ENCODE peak calls at places on chromosomes 1 and 21, in nine cellular contexts. Z is GM23248, O is epithelial cell of esophagus, X is right cardiac atrium, L is suprapubic skin, G is IMR-90, Y is esophagus muscularis mucosa, W is choroid plexus epithelial cell, N is small intestine. K is an unnamed sample.

GRCh38 chr1:159229896-159230295 is 25.2 kb downstream of the ACKR1 start:
- DNase-seq in G (no peak), Y (no peak), N (no peak), O (no peak), Z (no peak), L (no peak), W (no peak), X (no peak), K (no peak)

GRCh38 chr1:97114842-97115241 is 393.3 kb downstream of the PTBP2 start:
- DNase-seq in N (no peak), O (no peak), Y (no peak), W (no peak), X (no peak), Z (no peak), G (no peak), L (no peak), K (no peak)

GRCh38 chr1:10973552-10973951 is 38.9 kb upstream of the TARDBP start:
- DNase-seq in Z (peak), N (no peak), Y (no peak), G (no peak), O (no peak), L (no peak), X (peak), W (no peak), K (peak)

GRCh38 chr1:65992160-65993046 is 199.7 kb downstream of the PDE4B start:
- DNase-seq in L (no peak), Y (no peak), G (no peak), Z (no peak), X (peak), N (no peak), O (no peak), W (no peak), K (peak)

GRCh38 chr1:181551249-181551648 is 67.9 kb downstream of the CACNA1E start:
- DNase-seq in O (no peak), W (no peak), Z (no peak), G (no peak), L (no peak), X (no peak), N (no peak), Y (no peak), K (no peak)

GRCh38 chr1:54543729-54544496 is 4.1 kb upstream of the ACOT11 start:
- DNase-seq in G (peak), W (peak), N (no peak), O (peak), Y (no peak), X (no peak), Z (peak), L (peak), K (peak)

GRCh38 chr1:221394011-221394544 is 347.8 kb downstream of the DUSP10 start:
- DNase-seq in O (peak), Z (peak), G (peak), L (no peak), W (peak), X (no peak), N (no peak), Y (no peak), K (peak)

GRCh38 chr1:70331962-70332361 is 22.6 kb downstream of the ANKRD13C start:
- DNase-seq in L (no peak), W (peak), Y (no peak), N (no peak), O (peak), G (no peak), X (no peak), Z (peak), K (no peak)

GRCh38 chr1:48222501-48223242 is at the start of gene SLC5A9:
- DNase-seq in N (peak), W (no peak), Z (no peak), L (no peak), X (no peak), O (no peak), Y (no peak), G (no peak), K (no peak)

GRCh38 chr1:17673335-17674075 is 81.6 kb upstream of the ACTL8 start:
- DNase-seq in Z (peak), N (no peak), Y (no peak), W (no peak), L (no peak), O (no peak), G (no peak), X (peak), K (no peak)

DNA sequence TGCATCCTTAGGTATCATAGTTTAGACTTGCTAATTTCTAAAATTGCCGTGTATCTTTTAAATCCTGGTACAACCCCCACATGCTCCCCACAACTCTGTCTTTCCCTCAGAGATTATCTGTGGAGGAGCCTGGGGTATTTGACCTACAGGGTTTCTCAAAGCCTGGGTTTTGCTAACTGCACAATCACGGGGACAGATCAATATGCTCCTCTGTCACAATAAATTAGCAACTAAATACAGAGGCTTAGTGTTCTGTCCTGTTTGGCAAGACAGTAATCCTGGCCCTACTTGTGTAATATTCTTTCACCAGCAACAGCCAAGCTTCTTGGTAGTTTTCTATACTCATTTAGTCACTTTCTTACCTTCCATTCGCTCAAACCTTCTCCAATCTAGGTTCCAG is 8.5 kb downstream of the ECHDC2 start:
- DNase-seq in Y (no peak), W (no peak), L (no peak), N (no peak), Z (no peak), X (no peak), G (no peak), O (no peak), K (no peak)
- H3K4me3 ChIP-seq in Y (no peak), W (no peak), L (no peak), N (no peak), Z (no peak), X (no peak), G (no peak), O (no peak), K (no peak)

GRCh38 chr1:153880962-153881361 is 41.8 kb downstream of the GATAD2B start:
- DNase-seq in Y (peak), N (peak), X (peak), W (peak), L (peak), O (peak), Z (peak), G (peak), K (peak)
- H3K4me3 ChIP-seq in Y (peak), N (no peak), X (no peak), W (peak), L (peak), O (no peak), Z (peak), G (peak), K (peak)

GRCh38 chr1:164754088-164754600 is 195.2 kb downstream of the PBX1 start:
- DNase-seq in Z (peak), X (peak), Y (no peak), L (no peak), W (no peak), G (peak), N (no peak), O (peak), K (peak)

GRCh38 chr1:164757627-164758026 is 198.6 kb downstream of the PBX1 start:
- DNase-seq in Z (no peak), Y (no peak), N (no peak), O (no peak), W (no peak), X (no peak), G (no peak), L (no peak), K (no peak)

GRCh38 chr1:164756741-164757140 is 197.8 kb downstream of the PBX1 start:
- DNase-seq in N (no peak), L (no peak), Y (no peak), G (peak), X (no peak), O (no peak), W (no peak), Z (no peak), K (no peak)

GRCh38 chr1:164755674-164756073 is 196.7 kb downstream of the PBX1 start:
- DNase-seq in X (peak), Z (no peak), L (no peak), G (no peak), N (no peak), Y (no peak), W (no peak), O (no peak), K (no peak)

DNA sequence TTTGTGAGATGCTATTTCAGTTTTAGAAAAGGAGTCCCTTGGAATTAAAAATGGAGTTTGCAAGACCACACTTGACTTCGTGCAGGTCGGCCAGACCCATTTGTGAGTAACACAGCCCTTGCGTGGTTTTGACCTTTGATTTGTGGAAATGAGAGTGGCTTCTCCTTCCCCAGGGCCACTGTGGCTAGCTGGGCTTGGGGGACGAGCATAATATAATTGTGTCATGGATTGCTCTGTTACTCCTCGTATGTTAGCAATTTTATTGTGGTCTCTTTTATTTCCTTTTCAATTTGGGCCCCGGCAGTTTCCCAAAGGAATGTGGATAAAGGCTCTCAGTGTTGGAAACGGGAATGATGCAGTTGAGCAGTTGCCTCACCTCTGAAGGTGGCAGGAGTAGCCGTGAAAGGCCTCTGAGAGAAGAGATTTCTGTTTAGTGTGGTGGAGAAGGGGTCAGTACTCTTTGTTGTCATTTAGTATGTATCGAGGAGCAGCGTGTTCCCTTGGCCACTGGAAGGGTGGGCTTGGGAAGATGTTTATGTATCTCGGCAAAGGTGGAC is 194.6 kb downstream of the PBX1 start:
- DNase-seq in G (no peak), X (no peak), W (no peak), N (no peak), L (no peak), Y (no peak), O (no peak), Z (peak), K (peak)
- H3K4me3 ChIP-seq in G (no peak), X (peak), W (no peak), N (no peak), L (peak), Y (peak), O (no peak), Z (peak), K (no peak)

DNA sequence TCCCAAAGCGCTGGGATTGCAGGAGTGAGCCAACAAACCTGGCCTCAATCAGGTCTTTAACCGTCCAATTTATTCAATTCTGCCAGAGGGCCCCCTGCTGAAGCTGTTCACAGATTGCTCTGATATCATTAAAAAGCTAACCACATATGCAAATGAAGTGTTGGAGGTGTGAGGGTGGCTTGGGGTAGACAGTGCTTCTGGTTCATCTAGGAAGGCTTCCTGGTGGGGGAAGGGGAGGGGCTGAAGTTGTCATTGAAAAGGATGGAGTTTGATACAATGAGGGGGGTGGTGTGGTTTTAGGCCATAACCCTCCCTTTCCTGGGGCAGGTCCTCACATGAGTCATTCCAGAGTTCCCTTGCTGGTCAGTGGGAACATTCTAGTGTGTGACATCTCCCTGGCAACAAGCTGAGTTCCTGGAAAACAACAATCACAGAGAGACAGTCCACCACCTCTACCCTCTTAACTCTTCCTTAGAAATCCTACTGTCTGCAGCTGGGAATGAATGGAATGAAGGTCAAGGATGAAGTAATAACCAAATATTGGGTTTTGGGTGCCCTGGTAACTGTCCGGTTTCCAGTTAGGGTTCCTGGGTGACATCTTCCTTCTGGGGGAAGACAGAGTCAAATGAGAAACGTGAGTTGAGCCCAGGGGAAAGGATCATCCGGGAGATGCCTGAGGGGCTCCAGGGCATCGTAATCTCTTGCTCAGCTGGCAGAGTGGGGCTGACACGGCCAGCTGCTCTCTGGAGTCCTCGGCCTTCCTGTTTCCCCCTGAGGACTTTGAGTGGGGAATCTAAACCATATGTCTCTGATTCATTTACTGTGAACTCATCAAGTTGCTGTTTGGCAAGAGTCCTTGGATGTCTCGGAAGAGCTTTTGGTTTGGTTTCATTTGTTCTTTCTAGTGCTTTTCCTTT is 32.2 kb downstream of the BATF3 start:
- DNase-seq in W (peak), N (no peak), O (peak), Y (no peak), Z (peak), X (no peak), L (no peak), G (peak), K (peak)
- H3K4me3 ChIP-seq in W (peak), N (no peak), O (no peak), Y (no peak), Z (peak), X (no peak), L (peak), G (peak), K (peak)

GRCh38 chr1:26529405-26529654 is 231 bp upstream of the RPS6KA1 start:
- DNase-seq in N (peak), Y (no peak), Z (no peak), G (no peak), O (no peak), W (no peak), X (no peak), L (no peak), K (no peak)
- H3K4me3 ChIP-seq in N (peak), Y (peak), Z (peak), G (peak), O (peak), W (peak), X (peak), L (peak), K (peak)

GRCh38 chr21:43866233-43866632 is 1.2 kb downstream of the AGPAT3 start:
- DNase-seq in L (no peak), X (peak), N (peak), W (peak), Z (peak), Y (no peak), G (peak), O (peak), K (peak)
- H3K4me3 ChIP-seq in L (peak), X (peak), N (peak), W (peak), Z (peak), Y (peak), G (peak), O (peak), K (peak)

GRCh38 chr1:42955311-42956063 is 3.2 kb downstream of the SLC2A1 start:
- DNase-seq in L (no peak), Z (no peak), X (no peak), O (no peak), G (no peak), Y (no peak), N (no peak), W (no peak), K (no peak)

GRCh38 chr1:42952353-42953001 is 6.2 kb downstream of the SLC2A1 start:
- DNase-seq in L (no peak), Y (no peak), W (peak), G (no peak), X (no peak), N (no peak), Z (no peak), O (peak), K (no peak)

GRCh38 chr1:42951588-42951987 is 7.1 kb downstream of the SLC2A1 start:
- DNase-seq in N (no peak), G (no peak), L (no peak), X (no peak), O (no peak), Z (no peak), Y (no peak), W (no peak), K (no peak)

GRCh38 chr1:42956739-42957138 is 1.9 kb downstream of the SLC2A1 start:
- DNase-seq in L (no peak), O (no peak), N (no peak), Y (no peak), G (no peak), W (no peak), Z (no peak), X (no peak), K (no peak)

DNA sequence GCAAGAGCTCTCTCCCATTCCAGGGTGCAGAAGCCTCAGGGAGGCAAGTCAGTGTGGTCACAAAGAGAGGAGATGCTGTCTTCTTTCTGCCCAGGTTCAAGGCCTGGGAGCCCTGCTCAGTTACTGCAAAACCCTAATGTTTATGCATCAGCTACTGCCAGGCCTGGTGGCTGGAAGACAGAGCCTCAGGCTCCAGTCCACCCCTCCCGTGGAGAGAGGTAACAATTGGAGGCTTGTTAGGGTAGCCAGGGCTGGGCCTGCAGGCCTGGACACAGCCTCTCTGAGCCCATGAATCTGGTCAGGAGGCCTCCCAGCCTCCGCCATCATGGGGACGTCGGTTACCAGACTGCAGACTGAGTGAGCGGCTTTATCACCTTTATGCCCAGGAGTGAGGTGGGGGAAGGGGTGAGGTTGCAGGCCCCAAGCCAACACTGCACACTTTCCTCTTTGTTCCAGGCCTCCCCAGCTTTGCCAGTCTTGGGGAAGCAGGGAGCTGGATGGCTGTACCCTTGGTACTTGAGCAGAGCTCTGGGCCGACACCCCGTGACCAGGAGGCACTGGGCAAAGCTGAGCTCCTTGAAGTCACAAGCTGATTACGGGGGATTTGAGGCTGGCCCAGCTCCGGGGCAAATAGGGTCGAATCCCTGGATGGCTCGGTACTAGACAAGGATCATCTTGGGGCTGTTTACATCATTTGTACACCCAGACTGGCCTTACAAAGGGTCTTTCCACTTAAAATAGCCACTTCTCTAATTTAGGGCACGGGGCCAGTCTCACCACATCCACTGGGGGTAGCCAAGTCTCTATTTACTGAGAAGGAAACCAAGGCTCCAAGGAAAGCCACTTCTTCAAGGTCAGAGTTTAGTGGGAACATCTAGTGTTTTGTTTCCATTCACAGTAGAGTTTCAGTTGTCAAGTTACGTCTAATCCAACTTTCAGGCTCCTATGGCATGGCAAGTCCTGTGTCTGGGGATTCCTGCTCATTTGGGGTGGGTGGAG is 5.2 kb downstream of the SLC2A1 start:
- DNase-seq in O (peak), W (no peak), Z (no peak), L (no peak), Y (no peak), N (no peak), G (no peak), X (no peak), K (no peak)
- H3K4me3 ChIP-seq in O (peak), W (no peak), Z (no peak), L (peak), Y (no peak), N (no peak), G (no peak), X (no peak), K (no peak)

GRCh38 chr1:64471218-64471719 is 1.3 kb downstream of the CACHD1 start:
- DNase-seq in G (no peak), O (peak), L (no peak), X (peak), Z (peak), W (peak), Y (peak), N (peak), K (no peak)
- H3K4me3 ChIP-seq in G (peak), O (peak), L (peak), X (peak), Z (peak), W (peak), Y (peak), N (peak), K (peak)

DNA sequence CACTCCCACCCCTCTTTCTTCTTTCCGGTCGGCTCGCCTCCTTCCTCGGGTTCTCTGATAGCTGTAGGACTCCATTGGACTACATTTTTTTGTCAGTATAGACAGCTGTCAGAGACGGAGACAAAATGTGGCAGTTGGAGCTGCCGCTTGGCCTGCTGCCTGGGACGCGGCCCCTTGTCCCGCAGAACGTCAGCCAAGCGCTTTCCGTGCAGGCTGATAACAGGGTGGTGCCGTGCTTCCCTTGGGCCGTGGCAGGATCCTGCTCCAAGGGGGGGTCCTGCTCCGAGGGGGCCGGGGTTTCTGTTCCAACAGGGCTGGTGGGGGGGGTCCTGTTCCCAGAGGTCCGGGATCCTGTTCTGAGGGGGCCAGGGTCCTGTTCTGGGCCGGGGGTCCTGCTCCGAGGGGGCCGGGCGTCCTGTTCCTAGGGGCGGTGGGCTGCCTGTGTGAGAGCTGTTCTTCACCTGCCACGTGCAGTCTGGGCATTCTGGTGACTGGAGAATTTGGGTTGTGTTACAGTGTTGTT is 4.9 kb downstream of the SKI start:
- DNase-seq in W (no peak), G (no peak), L (no peak), O (no peak), Z (peak), Y (no peak), N (no peak), X (peak), K (peak)
- H3K4me3 ChIP-seq in W (peak), G (peak), L (peak), O (peak), Z (peak), Y (peak), N (no peak), X (peak), K (peak)